ENCODE peak calls at places on chromosome 4, in seven cellular contexts. One of them, this sample, is unnamed.

GRCh38 chr4:139740121-139740520 is 74.5 kb downstream of the MGST2 start:
- DNase-seq in tibial nerve: no peak
- DNase-seq in transverse colon: no peak
- DNase-seq in heart left ventricle: no peak
- DNase-seq in body of pancreas: peak
- DNase-seq in endothelial cell of umbilical vein: peak
- DNase-seq in testis: no peak
- DNase-seq in this sample: no peak

GRCh38 chr4:120995611-120996010 is 73.1 kb upstream of the PRDM5 start:
- DNase-seq in tibial nerve: no peak
- DNase-seq in transverse colon: no peak
- DNase-seq in heart left ventricle: no peak
- DNase-seq in body of pancreas: no peak
- DNase-seq in endothelial cell of umbilical vein: no peak
- DNase-seq in testis: no peak
- DNase-seq in this sample: no peak

GRCh38 chr4:113236916-113237315 is 187.5 kb downstream of the ANK2 start:
- DNase-seq in tibial nerve: no peak
- DNase-seq in transverse colon: no peak
- DNase-seq in heart left ventricle: no peak
- DNase-seq in body of pancreas: no peak
- DNase-seq in endothelial cell of umbilical vein: no peak
- DNase-seq in testis: no peak
- DNase-seq in this sample: no peak

GRCh38 chr4:86092684-86093083 is 267.2 kb downstream of the MAPK10 start:
- DNase-seq in tibial nerve: no peak
- DNase-seq in transverse colon: no peak
- DNase-seq in heart left ventricle: no peak
- DNase-seq in body of pancreas: no peak
- DNase-seq in endothelial cell of umbilical vein: peak
- DNase-seq in testis: no peak
- DNase-seq in this sample: no peak

GRCh38 chr4:181008164-181008563 is 1235.0 kb upstream of the TENM3 start:
- DNase-seq in tibial nerve: no peak
- DNase-seq in transverse colon: no peak
- DNase-seq in heart left ventricle: no peak
- DNase-seq in body of pancreas: no peak
- DNase-seq in endothelial cell of umbilical vein: no peak
- DNase-seq in testis: no peak
- DNase-seq in this sample: no peak

GRCh38 chr4:101200561-101200960 is 146.8 kb downstream of the PPP3CA start:
- DNase-seq in tibial nerve: no peak
- DNase-seq in transverse colon: no peak
- DNase-seq in heart left ventricle: no peak
- DNase-seq in body of pancreas: no peak
- DNase-seq in endothelial cell of umbilical vein: peak
- DNase-seq in testis: no peak
- DNase-seq in this sample: no peak

GRCh38 chr4:82901129-82901718 is 689 bp downstream of the THAP9 start:
- DNase-seq in tibial nerve: no peak
- DNase-seq in transverse colon: no peak
- DNase-seq in heart left ventricle: no peak
- DNase-seq in body of pancreas: no peak
- DNase-seq in endothelial cell of umbilical vein: no peak
- DNase-seq in testis: no peak
- DNase-seq in this sample: no peak

GRCh38 chr4:10111067-10111801 is 5.4 kb downstream of the WDR1 start:
- DNase-seq in tibial nerve: no peak
- DNase-seq in transverse colon: no peak
- DNase-seq in heart left ventricle: no peak
- DNase-seq in body of pancreas: no peak
- DNase-seq in endothelial cell of umbilical vein: no peak
- DNase-seq in testis: no peak
- DNase-seq in this sample: no peak

GRCh38 chr4:72975488-72975784 is 94.1 kb downstream of the COX18 start:
- DNase-seq in tibial nerve: no peak
- DNase-seq in transverse colon: no peak
- DNase-seq in heart left ventricle: no peak
- DNase-seq in body of pancreas: no peak
- DNase-seq in endothelial cell of umbilical vein: no peak
- DNase-seq in testis: no peak
- DNase-seq in this sample: no peak

GRCh38 chr4:17234678-17235077 is 277.2 kb downstream of the QDPR start:
- DNase-seq in tibial nerve: no peak
- DNase-seq in transverse colon: no peak
- DNase-seq in heart left ventricle: no peak
- DNase-seq in body of pancreas: no peak
- DNase-seq in endothelial cell of umbilical vein: no peak
- DNase-seq in testis: no peak
- DNase-seq in this sample: no peak

GRCh38 chr4:142088906-142089305 is 452.5 kb downstream of the IL15 start:
- DNase-seq in tibial nerve: no peak
- DNase-seq in transverse colon: no peak
- DNase-seq in heart left ventricle: no peak
- DNase-seq in body of pancreas: no peak
- DNase-seq in endothelial cell of umbilical vein: no peak
- DNase-seq in testis: peak
- DNase-seq in this sample: no peak

GRCh38 chr4:182062936-182063335 is 180.3 kb upstream of the TENM3 start:
- DNase-seq in tibial nerve: no peak
- DNase-seq in transverse colon: no peak
- DNase-seq in heart left ventricle: no peak
- DNase-seq in body of pancreas: no peak
- DNase-seq in endothelial cell of umbilical vein: no peak
- DNase-seq in testis: no peak
- DNase-seq in this sample: no peak

GRCh38 chr4:54658321-54659093 is 750 bp downstream of the KIT start:
- DNase-seq in tibial nerve: no peak
- DNase-seq in transverse colon: peak
- DNase-seq in heart left ventricle: peak
- DNase-seq in body of pancreas: peak
- DNase-seq in endothelial cell of umbilical vein: peak
- DNase-seq in testis: peak
- DNase-seq in this sample: peak

GRCh38 chr4:76558391-76559235 is 123.6 kb downstream of the SHROOM3 start:
- DNase-seq in tibial nerve: no peak
- DNase-seq in transverse colon: no peak
- DNase-seq in heart left ventricle: no peak
- DNase-seq in body of pancreas: no peak
- DNase-seq in endothelial cell of umbilical vein: no peak
- DNase-seq in testis: no peak
- DNase-seq in this sample: no peak

GRCh38 chr4:8297141-8297601 is 27.6 kb downstream of the HTRA3 start:
- DNase-seq in tibial nerve: no peak
- DNase-seq in transverse colon: no peak
- DNase-seq in heart left ventricle: peak
- DNase-seq in body of pancreas: no peak
- DNase-seq in endothelial cell of umbilical vein: no peak
- DNase-seq in testis: no peak
- DNase-seq in this sample: no peak

GRCh38 chr4:99763635-99764101 is 53.0 kb upstream of the DAPP1 start:
- DNase-seq in tibial nerve: no peak
- DNase-seq in transverse colon: no peak
- DNase-seq in heart left ventricle: no peak
- DNase-seq in body of pancreas: peak
- DNase-seq in endothelial cell of umbilical vein: peak
- DNase-seq in testis: peak
- DNase-seq in this sample: no peak

GRCh38 chr4:169899295-169899694 is 126.9 kb downstream of the MFAP3L start:
- DNase-seq in tibial nerve: no peak
- DNase-seq in transverse colon: no peak
- DNase-seq in heart left ventricle: no peak
- DNase-seq in body of pancreas: no peak
- DNase-seq in endothelial cell of umbilical vein: no peak
- DNase-seq in testis: no peak
- DNase-seq in this sample: no peak

GRCh38 chr4:129179276-129179675 is 83.3 kb downstream of the C4orf33 start:
- DNase-seq in tibial nerve: no peak
- DNase-seq in transverse colon: no peak
- DNase-seq in heart left ventricle: no peak
- DNase-seq in body of pancreas: no peak
- DNase-seq in endothelial cell of umbilical vein: no peak
- DNase-seq in testis: no peak
- DNase-seq in this sample: no peak

GRCh38 chr4:15004701-15005301 is 2.5 kb downstream of the CPEB2 start:
- DNase-seq in tibial nerve: peak
- DNase-seq in transverse colon: peak
- DNase-seq in heart left ventricle: peak
- DNase-seq in body of pancreas: peak
- DNase-seq in endothelial cell of umbilical vein: peak
- DNase-seq in testis: peak
- DNase-seq in this sample: peak

GRCh38 chr4:53672873-53673272 is 81.6 kb upstream of the LNX1 start:
- DNase-seq in tibial nerve: no peak
- DNase-seq in transverse colon: no peak
- DNase-seq in heart left ventricle: no peak
- DNase-seq in body of pancreas: no peak
- DNase-seq in endothelial cell of umbilical vein: no peak
- DNase-seq in testis: no peak
- DNase-seq in this sample: no peak

GRCh38 chr4:61201562-61202099 is 1.5 kb downstream of the ADGRL3 start:
- DNase-seq in tibial nerve: no peak
- DNase-seq in transverse colon: no peak
- DNase-seq in heart left ventricle: peak
- DNase-seq in body of pancreas: no peak
- DNase-seq in endothelial cell of umbilical vein: no peak
- DNase-seq in testis: peak
- DNase-seq in this sample: no peak

GRCh38 chr4:10620935-10621488 is 63.6 kb downstream of the CLNK start:
- DNase-seq in tibial nerve: no peak
- DNase-seq in transverse colon: no peak
- DNase-seq in heart left ventricle: no peak
- DNase-seq in body of pancreas: no peak
- DNase-seq in endothelial cell of umbilical vein: no peak
- DNase-seq in testis: peak
- DNase-seq in this sample: no peak

GRCh38 chr4:6183740-6184139 is 16.6 kb downstream of the JAKMIP1 start:
- DNase-seq in tibial nerve: no peak
- DNase-seq in transverse colon: no peak
- DNase-seq in heart left ventricle: no peak
- DNase-seq in body of pancreas: no peak
- DNase-seq in endothelial cell of umbilical vein: no peak
- DNase-seq in testis: no peak
- DNase-seq in this sample: no peak
- H3K4me3 ChIP-seq in tibial nerve: no peak
- H3K4me3 ChIP-seq in transverse colon: no peak
- H3K4me3 ChIP-seq in heart left ventricle: no peak
- H3K4me3 ChIP-seq in body of pancreas: no peak
- H3K4me3 ChIP-seq in endothelial cell of umbilical vein: no peak
- H3K4me3 ChIP-seq in testis: no peak
- H3K4me3 ChIP-seq in this sample: no peak

GRCh38 chr4:7260569-7260968 is 68.2 kb downstream of the SORCS2 start:
- DNase-seq in tibial nerve: no peak
- DNase-seq in transverse colon: no peak
- DNase-seq in heart left ventricle: peak
- DNase-seq in body of pancreas: no peak
- DNase-seq in endothelial cell of umbilical vein: no peak
- DNase-seq in testis: no peak
- DNase-seq in this sample: no peak
- TF ChIP-seq POLR2A in tibial nerve: no peak
- TF ChIP-seq POLR2A in transverse colon: no peak
- TF ChIP-seq POLR2A in heart left ventricle: no peak
- TF ChIP-seq POLR2A in body of pancreas: no peak
- TF ChIP-seq POLR2A in endothelial cell of umbilical vein: no peak
- TF ChIP-seq POLR2A in testis: no peak
- TF ChIP-seq POLR2A in this sample: no peak

GRCh38 chr4:1136028-1136427 is 22.7 kb upstream of the RNF212 start:
- DNase-seq in tibial nerve: no peak
- DNase-seq in transverse colon: peak
- DNase-seq in heart left ventricle: no peak
- DNase-seq in body of pancreas: peak
- DNase-seq in endothelial cell of umbilical vein: no peak
- DNase-seq in testis: no peak
- DNase-seq in this sample: no peak
- H3K4me3 ChIP-seq in tibial nerve: no peak
- H3K4me3 ChIP-seq in transverse colon: no peak
- H3K4me3 ChIP-seq in heart left ventricle: no peak
- H3K4me3 ChIP-seq in body of pancreas: no peak
- H3K4me3 ChIP-seq in endothelial cell of umbilical vein: no peak
- H3K4me3 ChIP-seq in testis: no peak
- H3K4me3 ChIP-seq in this sample: no peak

GRCh38 chr4:6910340-6910959 is 824 bp downstream of the TBC1D14 start:
- DNase-seq in tibial nerve: no peak
- DNase-seq in transverse colon: peak
- DNase-seq in heart left ventricle: no peak
- DNase-seq in body of pancreas: no peak
- DNase-seq in endothelial cell of umbilical vein: no peak
- DNase-seq in testis: peak
- DNase-seq in this sample: no peak

GRCh38 chr4:6908397-6909112 is 1.1 kb upstream of the TBC1D14 start:
- DNase-seq in tibial nerve: no peak
- DNase-seq in transverse colon: no peak
- DNase-seq in heart left ventricle: no peak
- DNase-seq in body of pancreas: no peak
- DNase-seq in endothelial cell of umbilical vein: peak
- DNase-seq in testis: no peak
- DNase-seq in this sample: no peak

GRCh38 chr4:6909970-6910339 is 329 bp downstream of the TBC1D14 start:
- DNase-seq in tibial nerve: no peak
- DNase-seq in transverse colon: peak
- DNase-seq in heart left ventricle: peak
- DNase-seq in body of pancreas: peak
- DNase-seq in endothelial cell of umbilical vein: no peak
- DNase-seq in testis: no peak
- DNase-seq in this sample: no peak

GRCh38 chr4:6907658-6908191 is 1.9 kb upstream of the TBC1D14 start:
- DNase-seq in tibial nerve: no peak
- DNase-seq in transverse colon: peak
- DNase-seq in heart left ventricle: no peak
- DNase-seq in body of pancreas: peak
- DNase-seq in endothelial cell of umbilical vein: peak
- DNase-seq in testis: peak
- DNase-seq in this sample: peak

DNA sequence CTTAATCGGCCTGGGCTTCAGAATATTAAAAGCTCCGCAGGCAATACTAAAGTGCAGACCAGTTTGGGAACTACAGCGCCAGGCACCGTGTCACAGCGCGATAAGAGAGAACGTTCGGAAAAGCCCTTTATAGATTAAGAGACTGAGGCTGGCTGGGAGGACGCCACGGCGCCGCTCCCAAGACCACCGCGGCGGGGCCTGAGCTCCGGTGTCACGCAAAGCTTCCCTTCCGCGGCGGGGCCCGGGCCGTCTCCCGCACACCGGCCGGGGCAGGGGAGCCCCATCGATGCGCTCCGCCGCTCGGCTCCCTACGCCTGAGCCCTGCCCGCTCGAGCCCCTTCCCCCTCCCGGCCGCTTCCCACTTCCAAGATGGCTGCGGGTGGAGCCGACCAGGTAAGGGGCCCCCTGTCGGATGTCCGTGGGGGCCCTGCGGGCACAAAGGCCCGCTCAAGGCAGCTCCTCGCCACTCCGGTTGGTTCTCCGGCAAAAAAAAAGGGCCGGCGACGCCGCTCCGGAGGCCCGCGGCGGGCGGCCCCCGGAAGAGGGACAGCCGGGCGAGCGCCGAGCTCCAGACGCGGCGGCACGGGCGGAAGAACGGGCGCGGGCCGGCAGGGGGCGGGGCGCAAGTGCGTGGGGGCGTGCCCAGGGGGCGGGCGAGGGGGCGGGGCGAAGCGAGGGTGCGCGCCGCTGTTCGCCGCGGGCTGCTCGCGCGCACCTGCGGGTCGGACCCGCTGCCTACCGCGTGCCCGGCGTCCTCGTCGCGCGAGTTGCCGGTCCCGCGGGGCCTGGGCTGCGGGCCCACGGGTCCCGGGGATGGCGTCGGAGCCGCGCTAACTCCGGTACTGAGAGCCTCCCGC is at the start of gene TBC1D14:
- DNase-seq in tibial nerve: peak
- DNase-seq in transverse colon: peak
- DNase-seq in heart left ventricle: peak
- DNase-seq in body of pancreas: peak
- DNase-seq in endothelial cell of umbilical vein: peak
- DNase-seq in testis: peak
- DNase-seq in this sample: peak
- TF ChIP-seq POLR2A in tibial nerve: peak
- TF ChIP-seq POLR2A in transverse colon: peak
- TF ChIP-seq POLR2A in heart left ventricle: peak
- TF ChIP-seq POLR2A in body of pancreas: peak
- TF ChIP-seq POLR2A in endothelial cell of umbilical vein: peak
- TF ChIP-seq POLR2A in testis: no peak
- TF ChIP-seq POLR2A in this sample: no peak

This sample was measured in stomach.